ENCODE peak calls at places on chromosomes 4 and X, in six cellular contexts. T, N, D, G, I and W are unnamed samples.

GRCh38 chrX:150313514-150313913 is 49.6 kb upstream of the MAMLD1 start:
- DNase-seq in N (no peak), T (no peak), G (no peak), D (peak; percentile 15), I (no peak), W (no peak)

GRCh38 chrX:44874481-44875184 is 1.6 kb downstream of the KDM6A start:
- DNase-seq in G (no peak), I (peak; percentile 49), D (no peak), N (peak; percentile 41), T (no peak), W (peak; percentile 50)

GRCh38 chr4:154064244-154064643 is 275.4 kb upstream of the SFRP2 start:
- DNase-seq in G (no peak), I (no peak), D (peak; percentile 40), N (no peak), T (no peak), W (no peak)

GRCh38 chrX:28651186-28651585 is 63.9 kb downstream of the IL1RAPL1 start:
- DNase-seq in N (no peak), I (no peak), G (no peak), T (no peak), D (no peak), W (peak; percentile 58)

GRCh38 chr4:182448281-182449151 is 205.3 kb downstream of the TENM3 start:
- DNase-seq in T (peak; percentile 86), D (peak; percentile 95), N (no peak), G (peak; percentile 52), I (peak; percentile 93), W (peak; percentile 51)

GRCh38 chr4:89222171-89222570 is 85.4 kb downstream of the GPRIN3 start:
- DNase-seq in I (no peak), G (no peak), N (no peak), D (no peak), T (no peak), W (no peak)

GRCh38 chr4:31089815-31090214 is 369.6 kb downstream of the PCDH7 start:
- DNase-seq in D (no peak), N (no peak), I (peak; percentile 57), G (peak; percentile 92), T (no peak), W (peak; percentile 30)

GRCh38 chr4:127145001-127145400 is 487.8 kb upstream of the INTU start:
- DNase-seq in G (no peak), D (no peak), N (no peak), T (no peak), I (no peak), W (no peak)

GRCh38 chr4:13982008-13982407 is 354.5 kb upstream of the BOD1L1 start:
- DNase-seq in N (no peak), G (no peak), I (no peak), T (no peak), D (no peak), W (no peak)

GRCh38 chr4:86935833-86936721 is 1.3 kb downstream of the AFF1 start:
- DNase-seq in I (peak; percentile 57), G (no peak), D (peak; percentile 88), N (peak; percentile 86), T (no peak), W (peak; percentile 64)

GRCh38 chrX:51437521-51437920 is 58.9 kb downstream of the NUDT11 start:
- DNase-seq in G (no peak), N (no peak), I (no peak), D (no peak), T (no peak), W (no peak)

GRCh38 chr4:168712316-168712855 is 215.5 kb downstream of the PALLD start:
- DNase-seq in N (no peak), G (no peak), I (no peak), D (no peak), T (no peak), W (no peak)

GRCh38 chr4:169652535-169652934 is 32.2 kb downstream of the CLCN3 start:
- DNase-seq in G (no peak), T (no peak), D (no peak), I (no peak), N (no peak), W (no peak)

GRCh38 chrX:40176979-40177430 is 79.2 kb upstream of the BCOR start:
- DNase-seq in T (no peak), G (no peak), I (no peak), D (peak; percentile 52), N (no peak), W (no peak)

GRCh38 chr4:33924801-33925200 is 2319.5 kb downstream of the ARAP2 start:
- DNase-seq in N (no peak), D (no peak), I (no peak), G (no peak), T (no peak), W (no peak)

GRCh38 chr4:186931519-186931918 is 207.9 kb upstream of the FAT1 start:
- DNase-seq in I (peak; percentile 70), D (no peak), G (no peak), T (no peak), N (no peak), W (no peak)

GRCh38 chr4:32337403-32337802 is 1617.2 kb downstream of the PCDH7 start:
- DNase-seq in T (no peak), I (no peak), G (no peak), D (no peak), N (no peak), W (no peak)

GRCh38 chr4:122963222-122963621 is 40.8 kb upstream of the NUDT6 start:
- DNase-seq in I (peak; percentile 45), D (no peak), G (no peak), N (no peak), T (no peak), W (no peak)

GRCh38 chrX:78652971-78653822 is 5.9 kb downstream of the RTL3 start:
- DNase-seq in I (peak; percentile 85), D (no peak), G (peak; percentile 71), N (no peak), T (no peak), W (no peak)

GRCh38 chr4:180059216-180059881 is 2183.9 kb upstream of the TENM3 start:
- DNase-seq in D (peak; percentile 47), N (no peak), T (peak; percentile 59), G (no peak), I (no peak), W (no peak)

GRCh38 chrX:44913656-44914531 is 40.9 kb downstream of the KDM6A start:
- DNase-seq in D (no peak), N (no peak), I (no peak), G (no peak), T (no peak), W (no peak)

GRCh38 chr4:25663778-25664177 is 8.1 kb downstream of the SLC34A2 start:
- DNase-seq in I (no peak), T (no peak), D (no peak), G (no peak), N (no peak), W (no peak)

GRCh38 chrX:7689791-7690412 is 153.1 kb upstream of the VCX start:
- DNase-seq in G (no peak), T (no peak), N (no peak), I (no peak), D (no peak), W (no peak)

GRCh38 chr4:13208558-13209193 is 275.5 kb downstream of the RAB28 start:
- DNase-seq in I (no peak), N (no peak), D (no peak), T (no peak), G (no peak), W (no peak)

GRCh38 chr4:12583286-12583685 is 900.9 kb downstream of the RAB28 start:
- DNase-seq in G (no peak), D (no peak), N (no peak), I (no peak), T (no peak), W (no peak)

GRCh38 chr4:3384391-3384770 is 57.4 kb upstream of the HGFAC start:
- DNase-seq in I (no peak), D (no peak), N (no peak), T (no peak), G (no peak), W (no peak)

GRCh38 chrX:39984191-39984956 is 113.4 kb downstream of the BCOR start:
- DNase-seq in G (no peak), T (no peak), D (no peak), N (no peak), I (peak; percentile 48), W (no peak)

DNA sequence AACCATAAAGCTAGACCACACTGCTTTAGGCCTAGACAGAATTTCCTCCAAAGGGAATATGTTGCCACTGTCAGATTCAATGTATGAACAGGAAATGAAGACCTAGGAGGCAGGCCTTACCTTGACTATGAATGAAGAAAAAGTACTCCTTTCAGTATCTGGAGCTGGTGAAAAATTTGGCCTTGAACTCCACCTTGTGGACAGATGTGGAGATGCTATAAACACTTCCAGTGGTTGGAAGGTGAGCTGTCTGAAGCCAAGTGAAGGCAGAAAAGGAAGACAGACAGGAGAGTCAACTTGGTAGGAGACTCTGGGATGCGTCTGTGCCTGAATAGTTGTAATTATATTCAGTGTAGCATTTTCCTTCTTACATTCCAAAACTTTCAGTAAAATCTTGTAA is 17.2 kb downstream of the SPIN3 start:
- DNase-seq in D (peak; percentile 35), N (peak; percentile 55), I (peak; percentile 44), T (no peak), G (no peak), W (peak; percentile 32)
- TF ChIP-seq CTCF in D (peak; percentile 68), N (peak; percentile 69), I (peak; percentile 62), T (peak; percentile 64), G (peak; percentile 63), W (peak; percentile 58)

GRCh38 chrX:102835504-102836146 is 101.4 kb upstream of the RAB40AL start:
- DNase-seq in I (peak; percentile 33), T (no peak), N (no peak), G (no peak), D (peak; percentile 37), W (no peak)
- TF ChIP-seq CTCF in I (peak; percentile 56), T (peak; percentile 30), N (peak; percentile 30), G (peak; percentile 59), D (peak; percentile 67), W (peak; percentile 59)

DNA sequence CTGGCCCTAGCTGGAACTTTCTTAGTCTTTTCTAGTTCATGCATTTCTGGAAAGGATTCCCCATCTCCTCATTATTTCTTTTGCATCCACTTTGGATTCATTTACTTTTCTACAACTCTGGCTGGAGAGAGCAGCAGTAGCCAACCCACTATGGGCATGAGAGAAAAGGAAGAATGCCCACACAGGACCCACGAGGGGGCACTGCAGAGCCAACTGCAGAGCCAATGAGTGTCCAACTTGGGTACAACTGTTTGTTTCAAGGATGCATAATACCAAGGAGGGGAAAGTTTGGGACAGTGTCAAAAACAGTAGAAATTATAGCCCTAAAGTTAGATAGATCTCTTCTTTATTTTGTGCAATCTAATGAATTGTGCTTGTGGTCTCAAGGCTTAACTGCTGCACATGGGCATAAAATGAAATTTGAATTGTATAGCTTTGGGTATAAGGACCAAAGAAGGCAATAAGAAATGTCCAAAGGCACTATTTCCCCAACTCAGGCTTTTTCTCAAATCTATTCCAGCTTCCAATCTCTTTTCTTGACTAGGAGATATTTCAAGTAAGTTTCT is 230.6 kb downstream of the NSUN7 start:
- DNase-seq in T (no peak), I (no peak), N (no peak), D (no peak), G (no peak), W (no peak)
- TF ChIP-seq CTCF in T (peak; percentile 53), I (peak; percentile 36), N (no peak), D (peak; percentile 64), G (peak; percentile 37), W (peak; percentile 56)

DNA sequence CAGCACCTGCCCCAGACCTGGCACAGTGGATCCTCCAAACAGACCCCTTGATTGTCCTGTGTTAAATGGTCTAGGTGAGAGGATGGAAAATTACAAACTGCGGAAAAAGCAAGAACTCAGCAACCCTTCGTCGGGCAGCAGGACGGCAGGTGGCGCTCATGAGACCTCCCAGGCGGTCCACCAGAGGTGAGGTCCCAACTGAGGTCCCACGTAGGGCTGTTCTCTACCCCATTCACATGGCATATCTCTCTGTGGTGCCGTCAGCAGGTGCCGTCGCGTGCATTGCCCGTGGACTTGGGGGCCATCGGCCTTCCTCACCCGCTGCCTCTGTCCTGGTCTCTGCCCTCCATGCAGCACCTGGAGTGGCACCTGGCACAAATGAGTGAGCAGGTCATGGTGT is 88.2 kb downstream of the CRMP1 start:
- DNase-seq in N (no peak), I (no peak), T (no peak), G (no peak), D (peak; percentile 55), W (no peak)
- TF ChIP-seq CTCF in N (no peak), I (no peak), T (no peak), G (no peak), D (peak; percentile 54), W (peak; percentile 32)